ENCODE peak calls at places on chromosomes 7 and 10, in seven cellular contexts. One of them, this sample, is unnamed.

GRCh38 chr7:107593025-107593410 is 13.0 kb downstream of the BCAP29 start:
- DNase-seq in HepG2: no peak
- DNase-seq in H1: no peak
- DNase-seq in HCT116: no peak
- DNase-seq in A549: no peak
- DNase-seq in K562: no peak
- DNase-seq in GM12878: no peak
- DNase-seq in this sample: no peak

GRCh38 chr7:84297606-84298005 is 103.0 kb upstream of the SEMA3A start:
- DNase-seq in H1: no peak
- DNase-seq in HCT116: no peak
- DNase-seq in K562: no peak
- DNase-seq in A549: no peak
- DNase-seq in HepG2: no peak
- DNase-seq in GM12878: no peak
- DNase-seq in this sample: no peak

GRCh38 chr7:47799529-47799928 is 148.7 kb downstream of the PKD1L1 start:
- DNase-seq in HCT116: no peak
- DNase-seq in GM12878: no peak
- DNase-seq in H1: no peak
- DNase-seq in A549: no peak
- DNase-seq in HepG2: no peak
- DNase-seq in K562: no peak
- DNase-seq in this sample: peak

GRCh38 chr10:79184141-79184625 is 115.4 kb downstream of the ZMIZ1 start:
- DNase-seq in HepG2: peak
- DNase-seq in H1: no peak
- DNase-seq in HCT116: peak
- DNase-seq in K562: no peak
- DNase-seq in GM12878: no peak
- DNase-seq in A549: peak
- DNase-seq in this sample: peak

GRCh38 chr10:131727612-131728011 is 173.2 kb upstream of the PPP2R2D start:
- DNase-seq in HCT116: no peak
- DNase-seq in H1: no peak
- DNase-seq in A549: no peak
- DNase-seq in K562: no peak
- DNase-seq in GM12878: no peak
- DNase-seq in HepG2: no peak
- DNase-seq in this sample: no peak

GRCh38 chr10:123146892-123147634 is 873 bp upstream of the HMX2 start:
- DNase-seq in A549: no peak
- DNase-seq in GM12878: no peak
- DNase-seq in HCT116: no peak
- DNase-seq in K562: no peak
- DNase-seq in HepG2: peak
- DNase-seq in H1: no peak
- DNase-seq in this sample: no peak

GRCh38 chr10:5814110-5815107 is 1.2 kb upstream of the GDI2 start:
- DNase-seq in H1: no peak
- DNase-seq in GM12878: no peak
- DNase-seq in HCT116: peak
- DNase-seq in K562: no peak
- DNase-seq in HepG2: no peak
- DNase-seq in A549: peak
- DNase-seq in this sample: peak

GRCh38 chr10:1376384-1376945 is 320.3 kb downstream of the WDR37 start:
- DNase-seq in A549: no peak
- DNase-seq in H1: no peak
- DNase-seq in HCT116: no peak
- DNase-seq in GM12878: no peak
- DNase-seq in K562: no peak
- DNase-seq in HepG2: no peak
- DNase-seq in this sample: no peak

GRCh38 chr7:44284216-44284615 is 41.2 kb downstream of the CAMK2B start:
- DNase-seq in K562: no peak
- DNase-seq in HepG2: no peak
- DNase-seq in GM12878: no peak
- DNase-seq in HCT116: no peak
- DNase-seq in A549: no peak
- DNase-seq in H1: no peak
- DNase-seq in this sample: peak

GRCh38 chr10:101817542-101818118 is 614 bp downstream of the OGA start:
- DNase-seq in K562: peak
- DNase-seq in H1: no peak
- DNase-seq in HCT116: peak
- DNase-seq in HepG2: no peak
- DNase-seq in A549: peak
- DNase-seq in GM12878: no peak
- DNase-seq in this sample: peak

GRCh38 chr7:107628461-107629064 is 32.1 kb upstream of the SLC26A4 start:
- DNase-seq in K562: no peak
- DNase-seq in HCT116: no peak
- DNase-seq in HepG2: no peak
- DNase-seq in A549: no peak
- DNase-seq in H1: no peak
- DNase-seq in GM12878: no peak
- DNase-seq in this sample: no peak

GRCh38 chr10:30788307-30788706 is 158.8 kb upstream of the LYZL2 start:
- DNase-seq in HepG2: no peak
- DNase-seq in H1: no peak
- DNase-seq in A549: no peak
- DNase-seq in K562: no peak
- DNase-seq in GM12878: no peak
- DNase-seq in HCT116: no peak
- DNase-seq in this sample: peak

GRCh38 chr10:5812283-5813090 is 747 bp downstream of the GDI2 start:
- DNase-seq in A549: peak
- DNase-seq in HCT116: no peak
- DNase-seq in H1: no peak
- DNase-seq in GM12878: no peak
- DNase-seq in HepG2: no peak
- DNase-seq in K562: peak
- DNase-seq in this sample: no peak

GRCh38 chr7:138837627-138838026 is 39.6 kb upstream of the ATP6V0A4 start:
- DNase-seq in GM12878: no peak
- DNase-seq in K562: no peak
- DNase-seq in HepG2: no peak
- DNase-seq in H1: no peak
- DNase-seq in HCT116: no peak
- DNase-seq in A549: no peak
- DNase-seq in this sample: peak

GRCh38 chr10:71999360-72000072 is 35.3 kb downstream of the CHST3 start:
- DNase-seq in K562: no peak
- DNase-seq in HepG2: no peak
- DNase-seq in HCT116: no peak
- DNase-seq in GM12878: no peak
- DNase-seq in A549: no peak
- DNase-seq in H1: no peak
- DNase-seq in this sample: peak

GRCh38 chr7:155371884-155372781 is 74.5 kb downstream of the INSIG1 start:
- DNase-seq in H1: no peak
- DNase-seq in A549: peak
- DNase-seq in HepG2: no peak
- DNase-seq in HCT116: no peak
- DNase-seq in GM12878: no peak
- DNase-seq in K562: peak
- DNase-seq in this sample: no peak

GRCh38 chr10:128186959-128187787 is 61.0 kb upstream of the MKI67 start:
- DNase-seq in HepG2: no peak
- DNase-seq in HCT116: no peak
- DNase-seq in A549: no peak
- DNase-seq in H1: no peak
- DNase-seq in K562: no peak
- DNase-seq in GM12878: no peak
- DNase-seq in this sample: no peak

GRCh38 chr10:117537904-117538524 is 4.5 kb upstream of the EMX2 start:
- DNase-seq in A549: no peak
- DNase-seq in GM12878: peak
- DNase-seq in HepG2: no peak
- DNase-seq in H1: no peak
- DNase-seq in K562: no peak
- DNase-seq in HCT116: no peak
- DNase-seq in this sample: no peak
- TF ChIP-seq CTCF in A549: no peak
- TF ChIP-seq CTCF in GM12878: no peak
- TF ChIP-seq CTCF in HepG2: no peak
- TF ChIP-seq CTCF in H1: no peak
- TF ChIP-seq CTCF in K562: no peak
- TF ChIP-seq CTCF in HCT116: no peak
- TF ChIP-seq CTCF in this sample: no peak

GRCh38 chr10:42934351-42934811 is 142.5 kb upstream of the RET start:
- DNase-seq in GM12878: no peak
- DNase-seq in HepG2: no peak
- DNase-seq in H1: no peak
- DNase-seq in K562: no peak
- DNase-seq in A549: no peak
- DNase-seq in HCT116: no peak
- DNase-seq in this sample: no peak
- TF ChIP-seq CEBPB in GM12878: no peak
- TF ChIP-seq CEBPB in HepG2: no peak
- TF ChIP-seq CEBPB in H1: no peak
- TF ChIP-seq CEBPB in K562: no peak
- TF ChIP-seq CEBPB in A549: no peak
- TF ChIP-seq CEBPB in HCT116: no peak
- TF ChIP-seq CEBPB in this sample: no peak

GRCh38 chr10:95474228-95475002 is 86.8 kb downstream of the SORBS1 start:
- DNase-seq in HepG2: peak
- DNase-seq in H1: no peak
- DNase-seq in GM12878: no peak
- DNase-seq in HCT116: no peak
- DNase-seq in A549: no peak
- DNase-seq in K562: no peak
- DNase-seq in this sample: no peak
- TF ChIP-seq CTCF in HepG2: no peak
- TF ChIP-seq CTCF in H1: no peak
- TF ChIP-seq CTCF in GM12878: no peak
- TF ChIP-seq CTCF in HCT116: no peak
- TF ChIP-seq CTCF in A549: no peak
- TF ChIP-seq CTCF in K562: no peak
- TF ChIP-seq CTCF in this sample: no peak

GRCh38 chr7:82443044-82443800 is at the start of gene CACNA2D1:
- DNase-seq in GM12878: no peak
- DNase-seq in A549: no peak
- DNase-seq in H1: no peak
- DNase-seq in HCT116: no peak
- DNase-seq in HepG2: no peak
- DNase-seq in K562: peak
- DNase-seq in this sample: no peak
- TF ChIP-seq CEBPB in GM12878: no peak
- TF ChIP-seq CEBPB in A549: no peak
- TF ChIP-seq CEBPB in H1: no peak
- TF ChIP-seq CEBPB in HCT116: no peak
- TF ChIP-seq CEBPB in HepG2: no peak
- TF ChIP-seq CEBPB in K562: no peak
- TF ChIP-seq CEBPB in this sample: no peak

This sample was measured in IMR-90.